ENCODE peak calls at places on chromosomes 12 and 14, in six cellular contexts. M, W, K, T, O and R are unnamed samples.

GRCh38 chr12:130975116-130975515 is 21.4 kb downstream of the ADGRD1 start:
- DNase-seq in M (no peak), W (no peak), K (no peak), T (no peak), O (no peak), R (no peak)

GRCh38 chr12:88559199-88559598 is 21.1 kb downstream of the KITLG start:
- DNase-seq in M (no peak), W (no peak), K (no peak), T (no peak), O (no peak), R (no peak)

GRCh38 chr14:104318558-104319488 is 180.4 kb downstream of the KIF26A start:
- DNase-seq in M (no peak), W (no peak), K (no peak), T (no peak), O (no peak), R (no peak)

GRCh38 chr14:100067971-100068959 is 3.0 kb downstream of the EVL start:
- DNase-seq in M (peak), W (no peak), K (no peak), T (peak), O (peak), R (no peak)

GRCh38 chr14:54138354-54139038 is 181.9 kb upstream of the BMP4 start:
- DNase-seq in M (no peak), W (no peak), K (no peak), T (no peak), O (no peak), R (no peak)

GRCh38 chr12:66962316-66962715 is 283.4 kb upstream of the GRIP1 start:
- DNase-seq in M (no peak), W (no peak), K (no peak), T (no peak), O (no peak), R (no peak)

GRCh38 chr12:122161682-122162081 is 12.3 kb downstream of the IL31 start:
- DNase-seq in M (no peak), W (no peak), K (no peak), T (no peak), O (no peak), R (no peak)

GRCh38 chr12:114407566-114408411 is 1.8 kb upstream of the TBX5 start:
- DNase-seq in M (no peak), W (no peak), K (no peak), T (no peak), O (peak), R (peak)

GRCh38 chr12:38983117-38983571 is 77.8 kb upstream of the CPNE8 start:
- DNase-seq in M (no peak), W (no peak), K (no peak), T (no peak), O (no peak), R (no peak)

GRCh38 chr14:80100681-80101080 is 110.6 kb downstream of the DIO2 start:
- DNase-seq in M (no peak), W (no peak), K (no peak), T (no peak), O (no peak), R (no peak)